ENCODE peak calls at places on chromosomes 2 and 18, in nine cellular contexts. D is psoas muscle, T is cardiac fibroblast, I is astrocyte of the cerebellum, O is tibial artery, Q is lower lobe of right lung, J is astrocyte, K is hepatocyte, N is cardiac muscle cell. S is an unnamed sample.

GRCh38 chr2:170715062-170715931 is at the start of gene SP5:
- DNase-seq in J (peak), D (peak), N (peak), T (peak), K (peak), O (peak), Q (peak), I (peak), S (no peak)

GRCh38 chr18:21241224-21242131 is 554 bp upstream of the GREB1L start:
- DNase-seq in I (no peak), J (no peak), K (peak), T (no peak), D (peak), Q (no peak), O (no peak), N (peak), S (no peak)

GRCh38 chr2:40642726-40643125 is 190.8 kb upstream of the SLC8A1 start:
- DNase-seq in I (no peak), Q (no peak), T (no peak), O (no peak), K (no peak), N (no peak), J (no peak), D (no peak), S (no peak)

GRCh38 chr2:32291746-32292145 is 14.0 kb downstream of the YIPF4 start:
- DNase-seq in N (no peak), T (peak), J (no peak), K (no peak), D (no peak), O (no peak), Q (no peak), I (no peak), S (no peak)

GRCh38 chr2:25421746-25422431 is 80.2 kb upstream of the DNMT3A start:
- DNase-seq in Q (no peak), D (no peak), I (no peak), O (no peak), T (no peak), N (no peak), J (no peak), K (peak), S (no peak)

GRCh38 chr2:183519371-183520056 is 395.3 kb downstream of the NUP35 start:
- DNase-seq in J (no peak), Q (no peak), I (no peak), T (no peak), D (no peak), O (no peak), K (no peak), N (no peak), S (no peak)

GRCh38 chr18:74493689-74494088 is 2.5 kb upstream of the CNDP2 start:
- DNase-seq in K (peak), Q (no peak), T (peak), N (peak), D (no peak), O (no peak), J (peak), I (peak), S (no peak)

GRCh38 chr18:45168883-45169585 is 446.2 kb upstream of the SLC14A2 start:
- DNase-seq in Q (no peak), D (no peak), O (peak), N (no peak), I (no peak), K (no peak), J (peak), T (peak), S (no peak)

GRCh38 chr2:230868947-230869690 is 4.4 kb downstream of the ITM2C start:
- DNase-seq in N (no peak), D (no peak), T (no peak), Q (no peak), K (no peak), I (no peak), J (no peak), O (no peak), S (no peak)

GRCh38 chr18:32542221-32542798 is 71.6 kb upstream of the GAREM1 start:
- DNase-seq in T (peak), J (no peak), K (no peak), Q (no peak), O (no peak), N (no peak), D (no peak), I (no peak), S (no peak)

GRCh38 chr2:7028846-7029245 is 111.6 kb downstream of the RNF144A start:
- DNase-seq in J (no peak), Q (no peak), T (no peak), K (no peak), D (no peak), I (no peak), N (no peak), O (no peak), S (no peak)

GRCh38 chr2:217890445-217890844 is 112.3 kb downstream of the TNS1 start:
- DNase-seq in N (peak), K (peak), O (peak), I (peak), D (peak), Q (no peak), J (peak), T (peak), S (no peak)

GRCh38 chr2:44244135-44244871 is 31.0 kb upstream of the SLC3A1 start:
- DNase-seq in O (peak), K (peak), Q (peak), T (peak), N (peak), D (peak), I (peak), J (peak), S (peak)

GRCh38 chr18:3675994-3676393 is 226.0 kb downstream of the TGIF1 start:
- DNase-seq in J (no peak), O (no peak), K (no peak), T (no peak), I (no peak), N (no peak), D (no peak), Q (no peak), S (no peak)

GRCh38 chr2:62499430-62500060 is 6.5 kb downstream of the TMEM17 start:
- DNase-seq in J (peak), K (no peak), I (no peak), O (no peak), T (no peak), N (no peak), Q (no peak), D (no peak), S (no peak)

GRCh38 chr2:75309596-75310290 is 110.4 kb upstream of the TACR1 start:
- DNase-seq in T (peak), Q (no peak), O (no peak), J (peak), D (no peak), N (no peak), I (no peak), K (no peak), S (no peak)

GRCh38 chr2:58039170-58039611 is 7.4 kb upstream of the VRK2 start:
- DNase-seq in T (peak), N (no peak), D (no peak), Q (no peak), J (peak), O (no peak), K (no peak), I (peak), S (no peak)

GRCh38 chr18:25233582-25234362 is 118.2 kb downstream of the ZNF521 start:
- DNase-seq in D (no peak), Q (no peak), O (no peak), T (peak), K (no peak), J (peak), I (no peak), N (no peak), S (no peak)

GRCh38 chr18:10997885-10998284 is 151.5 kb downstream of the PIEZO2 start:
- DNase-seq in Q (no peak), D (no peak), N (no peak), O (no peak), J (no peak), I (no peak), T (no peak), K (no peak), S (no peak)

GRCh38 chr2:167816897-167817296 is 430.5 kb downstream of the STK39 start:
- DNase-seq in N (no peak), I (no peak), J (no peak), D (no peak), K (no peak), T (no peak), Q (no peak), O (no peak), S (no peak)

GRCh38 chr2:46161921-46162320 is 135.3 kb upstream of the EPAS1 start:
- DNase-seq in K (no peak), Q (no peak), I (no peak), N (no peak), T (no peak), J (no peak), O (no peak), D (no peak), S (no peak)

GRCh38 chr2:45009928-45010705 is 865 bp upstream of the SIX2 start:
- DNase-seq in I (no peak), Q (no peak), N (peak), D (peak), K (peak), O (peak), T (peak), J (no peak), S (no peak)

GRCh38 chr2:11863103-11863502 is 116.7 kb downstream of the LPIN1 start:
- DNase-seq in Q (no peak), K (no peak), N (peak), D (no peak), I (no peak), J (no peak), T (no peak), O (no peak), S (no peak)
- H3K4me3 ChIP-seq in Q (no peak), K (no peak), N (no peak), D (no peak), I (no peak), J (no peak), T (no peak), O (no peak), S (no peak)

DNA sequence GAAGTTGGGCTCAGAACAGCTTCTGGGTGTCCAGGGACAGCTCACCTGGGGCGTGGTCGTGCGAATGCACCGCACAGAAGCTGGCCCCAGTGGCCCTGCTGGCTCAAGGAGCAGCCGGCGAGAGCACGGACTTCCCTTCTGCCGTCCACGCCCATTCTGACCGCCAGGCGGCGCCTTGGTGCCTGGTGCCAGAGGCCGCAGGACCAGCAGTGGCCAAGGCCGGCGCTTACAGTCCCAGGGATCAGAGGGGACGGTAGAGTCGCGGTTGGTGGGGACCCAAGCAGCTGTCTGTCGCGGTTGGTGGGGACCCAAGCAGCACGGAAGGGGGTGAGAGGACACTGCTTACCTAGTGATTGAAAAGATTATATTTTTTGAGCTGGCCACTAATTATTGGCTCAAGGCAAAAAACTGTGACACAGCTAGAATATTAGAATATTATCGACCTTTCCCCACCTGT is 25.7 kb downstream of the NPPC start:
- DNase-seq in D (peak), I (peak), O (peak), J (peak), Q (peak), T (peak), K (peak), N (peak), S (no peak)
- TF ChIP-seq CTCF in D (peak), I (peak), O (peak), J (peak), Q (peak), T (peak), K (peak), N (peak), S (peak)

GRCh38 chr2:222943820-222944219 is 83.0 kb downstream of the ACSL3 start:
- DNase-seq in Q (no peak), D (no peak), T (peak), O (no peak), I (no peak), K (no peak), N (no peak), J (peak), S (no peak)
- H3K4me3 ChIP-seq in Q (no peak), D (no peak), T (no peak), O (no peak), I (no peak), K (no peak), N (no peak), J (no peak), S (no peak)

GRCh38 chr2:69242651-69243051 is 144.4 kb downstream of the GFPT1 start:
- DNase-seq in D (no peak), O (no peak), N (no peak), T (no peak), I (no peak), Q (no peak), J (no peak), K (peak), S (peak)

GRCh38 chr2:69243652-69244051 is 143.4 kb downstream of the GFPT1 start:
- DNase-seq in K (no peak), I (no peak), D (no peak), J (no peak), N (no peak), Q (no peak), T (no peak), O (no peak), S (no peak)

GRCh38 chr2:69238449-69239031 is 148.5 kb downstream of the GFPT1 start:
- DNase-seq in O (no peak), K (no peak), T (no peak), J (peak), I (no peak), N (no peak), Q (no peak), D (no peak), S (peak)

GRCh38 chr2:69241664-69242063 is 145.4 kb downstream of the GFPT1 start:
- DNase-seq in K (no peak), J (no peak), D (no peak), T (no peak), O (no peak), N (no peak), I (no peak), Q (no peak), S (no peak)

DNA sequence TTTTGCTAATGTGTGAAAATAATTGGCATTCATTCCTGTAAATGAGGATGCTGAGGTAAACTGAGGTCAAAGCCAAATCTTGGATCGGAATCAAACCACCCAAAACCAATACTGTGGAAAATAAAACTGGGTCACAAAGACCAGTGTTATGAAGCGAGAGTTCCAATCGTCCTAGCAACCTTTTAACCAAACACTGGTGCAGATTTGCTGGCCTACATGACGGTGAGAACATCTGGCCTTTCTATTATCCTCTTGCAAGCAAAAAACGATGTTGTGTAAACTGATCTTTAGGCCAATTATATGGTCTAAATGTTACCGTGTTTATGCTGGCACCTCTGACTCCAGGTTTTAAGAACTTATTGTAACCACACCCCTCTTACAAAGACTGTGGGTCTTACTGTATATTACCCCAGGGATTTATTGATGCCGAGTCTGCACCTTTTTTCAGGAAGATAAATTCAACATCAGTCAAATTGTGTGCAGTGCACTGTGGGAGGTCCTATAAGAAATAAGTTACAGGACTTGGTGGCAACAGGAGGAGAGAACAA is 145.9 kb downstream of the GFPT1 start:
- DNase-seq in N (no peak), O (no peak), D (no peak), J (no peak), K (peak), T (no peak), Q (no peak), I (no peak), S (peak)
- TF ChIP-seq CTCF in N (no peak), O (no peak), D (no peak), J (no peak), K (no peak), T (no peak), Q (no peak), I (no peak), S (no peak)

DNA sequence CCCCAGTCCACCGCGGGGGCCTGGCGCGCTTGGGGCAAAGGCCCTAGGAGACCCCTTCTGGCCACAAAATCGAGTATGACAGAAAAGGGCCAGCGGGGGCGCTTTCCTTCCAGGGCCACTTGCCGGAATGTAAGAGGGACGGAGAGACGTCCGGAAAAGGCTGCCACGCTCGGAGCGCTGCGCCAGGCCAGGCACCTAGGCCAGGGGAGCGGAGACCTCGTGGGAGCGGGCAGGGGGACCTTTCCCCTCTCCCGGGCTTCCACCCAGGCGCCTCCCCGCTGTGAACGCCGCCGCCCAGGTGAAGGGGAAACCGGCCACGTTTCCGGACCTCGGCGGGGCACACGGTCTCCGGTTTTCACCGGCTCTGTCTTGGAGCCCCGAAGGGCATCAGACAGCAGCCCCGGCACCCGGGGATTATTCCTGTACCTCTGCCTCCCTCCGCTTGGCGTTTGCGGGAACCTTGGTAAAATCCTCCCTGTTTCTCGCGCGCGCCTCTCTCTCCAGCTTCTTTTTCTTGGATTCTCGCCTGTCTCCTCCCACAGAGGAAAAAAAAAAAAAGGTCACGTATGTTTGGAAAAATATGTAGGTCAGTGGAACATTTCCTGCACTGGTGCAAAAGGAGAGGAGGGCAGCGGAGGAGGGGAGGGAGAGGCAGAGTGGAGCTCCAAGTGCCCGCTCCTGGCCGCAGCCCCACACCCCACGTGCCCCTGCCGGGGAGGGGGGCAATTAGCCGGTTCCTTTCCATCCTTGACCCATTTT is 1.2 kb upstream of the NPAS2 start:
- DNase-seq in Q (peak), O (no peak), K (peak), T (peak), N (peak), J (peak), D (peak), I (peak), S (no peak)
- H3K4me3 ChIP-seq in Q (peak), O (peak), K (peak), T (peak), N (peak), J (peak), D (peak), I (peak), S (peak)

GRCh38 chr2:18771212-18771611 is 181.8 kb upstream of the NT5C1B start:
- DNase-seq in Q (no peak), K (no peak), I (no peak), N (no peak), J (no peak), T (no peak), O (no peak), D (no peak), S (no peak)
- TF ChIP-seq CTCF in Q (no peak), K (no peak), I (no peak), N (no peak), J (no peak), T (no peak), O (no peak), D (no peak), S (no peak)

GRCh38 chr2:241891315-241891987 is 21.9 kb downstream of the RTP5 start:
- DNase-seq in I (no peak), T (no peak), Q (peak), J (no peak), K (no peak), O (no peak), D (no peak), N (no peak), S (no peak)
- H3K4me3 ChIP-seq in I (no peak), T (no peak), Q (no peak), J (no peak), K (no peak), O (no peak), D (no peak), N (no peak), S (no peak)

DNA sequence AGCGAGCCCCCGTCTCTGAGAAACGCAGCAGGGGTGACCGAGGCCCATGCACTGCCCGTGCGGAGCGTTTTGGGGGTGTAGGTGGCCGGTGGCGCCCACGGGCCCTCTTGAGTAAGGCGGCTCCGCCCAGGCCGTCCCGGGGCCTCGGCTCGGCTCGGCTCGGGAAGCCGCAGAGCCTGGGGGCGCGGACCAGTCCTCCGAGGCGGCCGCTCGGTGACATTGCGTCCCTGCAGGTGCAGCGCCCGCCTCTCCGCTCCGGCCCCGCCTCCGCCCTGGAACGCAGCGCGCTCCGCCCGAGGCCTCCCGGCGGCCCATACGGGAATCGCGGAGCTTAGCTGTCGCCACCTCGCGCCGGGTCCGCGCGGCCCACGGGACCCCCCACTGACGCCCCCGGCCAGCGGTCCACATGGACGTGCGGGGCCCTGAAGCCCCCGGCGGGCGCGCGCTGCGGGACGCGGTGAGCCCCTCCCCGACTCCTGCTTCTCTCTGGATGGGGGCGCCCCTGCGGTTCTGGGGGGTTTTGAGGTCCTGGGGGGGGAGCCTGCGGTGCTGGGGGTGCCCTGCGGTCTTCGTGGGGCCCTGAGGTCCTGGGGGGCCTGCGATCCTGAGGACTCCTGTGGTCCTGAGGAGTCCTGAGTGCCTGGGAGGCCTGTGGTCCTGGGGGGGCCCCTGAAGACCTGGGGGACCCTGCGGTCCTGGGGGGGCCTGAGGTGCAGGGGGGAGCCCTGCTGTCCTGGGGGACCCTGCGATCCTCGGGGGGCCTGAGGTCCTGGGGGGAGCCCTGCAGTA is at the start of gene HSBP1L1:
- DNase-seq in O (no peak), J (no peak), Q (peak), T (peak), D (peak), N (peak), K (peak), I (no peak), S (no peak)
- TF ChIP-seq CTCF in O (peak), J (no peak), Q (peak), T (no peak), D (peak), N (no peak), K (peak), I (peak), S (no peak)

GRCh38 chr2:64641585-64641984 is 12.1 kb downstream of the SERTAD2 start:
- DNase-seq in K (no peak), Q (no peak), D (no peak), T (no peak), N (no peak), I (no peak), J (no peak), O (no peak), S (no peak)

GRCh38 chr2:64646007-64646880 is 7.5 kb downstream of the SERTAD2 start:
- DNase-seq in Q (peak), D (peak), N (peak), J (no peak), I (peak), K (peak), T (peak), O (peak), S (no peak)

GRCh38 chr2:64644240-64645013 is 9.3 kb downstream of the SERTAD2 start:
- DNase-seq in T (peak), J (peak), O (peak), I (peak), Q (peak), D (peak), N (peak), K (peak), S (no peak)

GRCh38 chr2:64645014-64645418 is 8.7 kb downstream of the SERTAD2 start:
- DNase-seq in Q (no peak), O (peak), I (peak), T (peak), D (no peak), J (peak), N (peak), K (peak), S (no peak)

DNA sequence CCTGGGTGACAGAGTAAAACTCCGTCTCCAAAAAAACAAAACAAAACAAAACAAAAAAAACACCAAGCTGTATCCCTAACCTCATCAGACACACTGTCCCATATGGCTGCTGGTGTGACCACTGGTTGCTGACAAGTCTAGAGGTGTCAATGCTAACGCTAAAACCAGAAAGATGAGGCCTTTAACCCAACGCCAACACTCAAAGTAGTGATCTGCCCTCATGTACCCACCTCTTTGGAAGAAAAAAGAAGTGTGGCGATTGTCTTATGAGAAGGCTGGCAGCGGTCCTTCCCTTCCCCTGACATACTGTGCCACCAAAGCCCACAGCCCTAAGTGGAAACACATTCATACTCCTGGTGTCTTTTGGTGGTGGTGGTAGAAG is 9.9 kb downstream of the SERTAD2 start:
- DNase-seq in K (no peak), I (no peak), Q (no peak), N (no peak), D (no peak), J (no peak), O (no peak), T (no peak), S (no peak)
- H3K4me3 ChIP-seq in K (no peak), I (peak), Q (peak), N (no peak), D (peak), J (peak), O (peak), T (no peak), S (peak)

S was measured in HFF-Myc.